ENCODE peak calls at places on chromosomes 13 and 19, in five cellular contexts. L is GM12878, F is HEK293T, N is K562, W is SK-N-SH. R is an unnamed sample.

GRCh38 chr19:15379996-15380647 is 535 bp upstream of the AKAP8 start:
- DNase-seq in F (peak), L (no peak), N (peak), W (no peak), R (peak)

GRCh38 chr13:47798906-47799305 is 202.2 kb downstream of the SUCLA2 start:
- DNase-seq in L (no peak), F (no peak), W (no peak), N (no peak), R (peak)

GRCh38 chr19:57537953-57538547 is 10.9 kb downstream of the ZNF549 start:
- DNase-seq in N (no peak), F (no peak), W (no peak), L (no peak), R (no peak)

GRCh38 chr13:33262069-33262487 is 23.5 kb downstream of the STARD13 start:
- DNase-seq in L (no peak), W (no peak), F (no peak), N (no peak), R (peak)

GRCh38 chr19:11335449-11336146 is 3.9 kb downstream of the RAB3D start:
- DNase-seq in W (peak), F (no peak), N (no peak), L (no peak), R (no peak)

GRCh38 chr19:57888107-57888493 is 737 bp downstream of the ZNF814 start:
- DNase-seq in L (no peak), N (no peak), F (no peak), W (no peak), R (no peak)

GRCh38 chr19:31109626-31110025 is 239.6 kb downstream of the TSHZ3 start:
- DNase-seq in L (no peak), N (no peak), F (no peak), W (peak), R (no peak)

GRCh38 chr13:100517135-100517534 is 71.5 kb downstream of the GGACT start:
- DNase-seq in N (no peak), W (no peak), F (no peak), L (no peak), R (peak)

GRCh38 chr19:50204811-50205675 is 1.6 kb downstream of the MYH14 start:
- DNase-seq in F (no peak), N (peak), L (no peak), W (peak), R (peak)

GRCh38 chr19:50555033-50555432 is 13.2 kb downstream of the LRRC4B start:
- DNase-seq in N (no peak), L (no peak), F (no peak), W (no peak), R (no peak)

GRCh38 chr19:58317481-58318072 is 9.2 kb upstream of the ZSCAN22 start:
- DNase-seq in F (no peak), N (peak), W (no peak), L (no peak), R (no peak)

GRCh38 chr13:91045351-91046034 is 302.0 kb upstream of the MIR17HG start:
- DNase-seq in N (no peak), F (peak), W (peak), L (no peak), R (no peak)

GRCh38 chr13:106555631-106556328 is 12.2 kb downstream of the ARGLU1 start:
- DNase-seq in N (no peak), L (no peak), W (no peak), F (no peak), R (no peak)

GRCh38 chr19:42089772-42090171 is 13.8 kb downstream of the ZNF574 start:
- DNase-seq in N (no peak), F (no peak), L (no peak), W (no peak), R (no peak)

GRCh38 chr13:24682353-24682752 is 2.1 kb downstream of the ATP12A start:
- DNase-seq in W (no peak), F (no peak), N (no peak), L (no peak), R (no peak)

GRCh38 chr19:35959040-35959967 is 23.1 kb downstream of the LRFN3 start:
- DNase-seq in F (peak), L (no peak), N (peak), W (peak), R (no peak)

GRCh38 chr19:38993271-38993670 is 17.7 kb upstream of the FBXO17 start:
- DNase-seq in N (no peak), W (no peak), L (no peak), F (no peak), R (no peak)

GRCh38 chr19:19758164-19758563 is 25.3 kb upstream of the ZNF14 start:
- DNase-seq in F (no peak), L (no peak), W (peak), N (peak), R (no peak)

GRCh38 chr19:1251503-1252220 is 3.3 kb downstream of the MIDN start:
- DNase-seq in N (no peak), W (peak), L (no peak), F (no peak), R (peak)

GRCh38 chr19:5053661-5054060 is 84.7 kb downstream of the KDM4B start:
- DNase-seq in F (no peak), W (no peak), L (no peak), N (no peak), R (no peak)

GRCh38 chr13:28488376-28489005 is 6.4 kb downstream of the FLT1 start:
- DNase-seq in N (no peak), L (no peak), F (no peak), W (no peak), R (no peak)

GRCh38 chr13:41700790-41701310 is 243.5 kb downstream of the RGCC start:
- DNase-seq in F (no peak), N (no peak), L (no peak), W (peak), R (no peak)

GRCh38 chr13:99911069-99911964 is 60.2 kb downstream of the ZIC5 start:
- DNase-seq in F (no peak), L (no peak), N (no peak), W (no peak), R (no peak)

GRCh38 chr19:11204076-11204602 is 6.8 kb upstream of the KANK2 start:
- DNase-seq in N (no peak), W (no peak), F (no peak), L (no peak), R (no peak)

GRCh38 chr19:49858591-49858985 is 7.6 kb downstream of the PTOV1 start:
- DNase-seq in N (no peak), W (no peak), L (no peak), F (no peak), R (no peak)

GRCh38 chr13:112905990-112906641 is 62.9 kb upstream of the MCF2L start:
- DNase-seq in L (no peak), W (no peak), N (no peak), F (no peak), R (peak)

GRCh38 chr13:43354147-43354945 is 331.0 kb downstream of the DNAJC15 start:
- DNase-seq in N (no peak), W (peak), F (no peak), L (no peak), R (no peak)

GRCh38 chr19:40423938-40424337 is 1.9 kb downstream of the SERTAD1 start:
- DNase-seq in F (no peak), N (no peak), W (no peak), L (no peak), R (no peak)

GRCh38 chr13:51943721-51944120 is 67.5 kb downstream of the ATP7B start:
- DNase-seq in F (no peak), W (no peak), N (no peak), L (no peak), R (no peak)

GRCh38 chr13:45615501-45616101 is at the start of gene ERICH6B:
- DNase-seq in F (no peak), W (no peak), L (no peak), N (no peak), R (no peak)

GRCh38 chr19:4916292-4917082 is 7.2 kb downstream of the UHRF1 start:
- DNase-seq in F (no peak), L (no peak), N (no peak), W (no peak), R (no peak)

GRCh38 chr13:111484959-111485358 is 164.5 kb downstream of the TEX29 start:
- DNase-seq in W (no peak), F (no peak), N (no peak), L (no peak), R (no peak)

GRCh38 chr19:38114651-38115050 is 109.4 kb downstream of the DPF1 start:
- DNase-seq in W (no peak), L (no peak), N (no peak), F (no peak), R (no peak)

GRCh38 chr13:82374719-82375118 is 1507.6 kb downstream of the SLITRK1 start:
- DNase-seq in F (no peak), L (no peak), N (no peak), W (no peak), R (no peak)

GRCh38 chr13:114109646-114110045 is 22.8 kb downstream of the RASA3 start:
- DNase-seq in L (no peak), N (no peak), W (peak), F (no peak), R (no peak)

GRCh38 chr13:29434217-29434940 is 161.1 kb downstream of the SLC7A1 start:
- DNase-seq in W (peak), N (no peak), F (no peak), L (peak), R (no peak)

GRCh38 chr13:107730835-107731234 is 484.5 kb downstream of the LIG4 start:
- DNase-seq in W (no peak), L (no peak), N (no peak), F (no peak), R (no peak)

GRCh38 chr19:10808937-10809655 is 26.9 kb downstream of the TMED1 start:
- DNase-seq in F (no peak), W (no peak), L (no peak), N (peak), R (no peak)

GRCh38 chr13:114078501-114079451 is 53.6 kb downstream of the RASA3 start:
- DNase-seq in L (no peak), F (no peak), N (no peak), W (no peak), R (no peak)

GRCh38 chr19:33446156-33446917 is 72.8 kb downstream of the CEBPG start:
- DNase-seq in N (no peak), W (no peak), L (no peak), F (no peak), R (no peak)

GRCh38 chr13:109836629-109837607 is 50.5 kb upstream of the IRS2 start:
- DNase-seq in N (no peak), L (peak), W (no peak), F (no peak), R (peak)

GRCh38 chr13:109842521-109842920 is 56.1 kb upstream of the IRS2 start:
- DNase-seq in L (no peak), W (no peak), N (no peak), F (no peak), R (no peak)

GRCh38 chr13:109840893-109841287 is 54.5 kb upstream of the IRS2 start:
- DNase-seq in W (no peak), F (no peak), L (no peak), N (no peak), R (no peak)

GRCh38 chr13:109843695-109844094 is 57.3 kb upstream of the IRS2 start:
- DNase-seq in W (no peak), N (no peak), L (no peak), F (no peak), R (no peak)

DNA sequence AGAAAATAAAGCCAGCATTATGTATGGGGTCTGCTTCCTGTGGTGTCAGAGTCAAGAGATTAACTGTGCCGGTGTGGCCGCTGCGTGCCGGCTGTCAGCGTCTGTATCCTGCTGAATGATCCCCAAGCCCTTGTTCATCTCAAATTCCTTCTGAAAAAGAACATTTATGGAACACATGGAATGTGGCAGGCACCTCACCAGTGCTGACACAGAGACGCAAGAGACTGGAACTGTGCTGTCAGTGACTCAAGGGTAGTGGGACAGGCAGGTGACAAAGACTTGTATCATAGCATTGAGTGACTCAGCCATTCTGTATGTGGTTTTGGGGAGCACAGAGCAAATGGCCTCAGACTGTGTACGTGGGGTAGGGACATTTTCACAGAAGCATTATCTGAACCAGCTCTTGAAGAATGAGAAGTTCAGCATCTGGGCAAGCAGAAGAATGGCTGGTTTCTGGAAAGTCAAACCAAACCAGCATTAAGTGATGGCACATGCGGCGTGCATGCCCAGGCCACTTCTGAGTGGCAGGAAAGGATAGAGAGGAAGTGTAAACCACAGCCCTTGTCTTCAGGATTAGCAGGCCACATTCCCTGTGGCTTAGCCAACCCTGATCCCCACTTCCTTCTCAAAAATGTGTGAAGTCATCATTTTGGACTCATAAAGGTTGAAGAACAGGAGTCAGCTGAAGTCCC is 54.0 kb upstream of the IRS2 start:
- DNase-seq in L (no peak), W (no peak), N (no peak), F (no peak), R (no peak)
- TF ChIP-seq FOXM1 in L (no peak), W (no peak), N (no peak), F (no peak), R (no peak)

DNA sequence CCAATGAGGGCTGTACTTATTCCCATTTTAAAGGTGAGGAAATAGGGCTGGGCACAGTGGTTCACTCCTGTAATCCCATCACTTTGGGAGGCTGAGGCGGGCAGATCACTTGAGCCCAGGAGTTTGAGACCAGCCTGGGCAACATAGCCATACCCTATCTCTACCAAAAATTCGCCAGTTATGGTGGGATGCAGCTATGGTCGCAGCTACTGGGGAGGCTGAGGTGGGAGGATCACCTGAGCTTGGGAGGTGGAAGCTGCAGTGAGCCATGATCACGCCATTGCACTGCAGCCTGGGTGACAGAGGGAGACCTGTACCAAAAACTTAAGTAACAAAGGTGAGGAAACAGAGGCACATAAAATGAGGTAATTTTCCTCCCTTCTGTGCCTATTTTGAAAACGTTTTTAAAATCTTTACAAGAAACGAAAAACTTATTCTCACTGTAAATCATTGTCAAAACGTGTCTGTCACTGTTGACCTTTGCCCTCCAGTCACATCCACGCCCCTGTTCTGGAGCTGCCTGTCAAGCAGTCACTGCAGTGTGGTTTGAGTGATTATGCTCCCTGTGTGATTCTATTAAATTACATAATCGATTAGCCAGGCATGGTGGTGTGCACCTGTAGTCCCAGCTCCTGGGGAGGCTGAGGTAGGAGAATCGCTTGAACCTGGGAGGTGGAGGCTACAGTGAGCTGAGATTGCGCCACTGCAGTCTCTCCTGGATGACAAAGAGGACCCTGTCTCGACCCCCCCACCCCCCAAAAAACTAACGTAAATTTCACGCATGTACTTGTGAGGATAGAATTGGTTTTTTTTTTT is 12.5 kb downstream of the NOP53 start:
- DNase-seq in F (no peak), N (peak), L (no peak), W (no peak), R (peak)
- TF ChIP-seq FOXM1 in F (no peak), N (no peak), L (no peak), W (no peak), R (no peak)

GRCh38 chr19:3176715-3177501 is 1.7 kb upstream of the S1PR4 start:
- DNase-seq in F (no peak), W (no peak), L (no peak), N (peak), R (no peak)
- TF ChIP-seq FOXM1 in F (no peak), W (no peak), L (no peak), N (no peak), R (no peak)

DNA sequence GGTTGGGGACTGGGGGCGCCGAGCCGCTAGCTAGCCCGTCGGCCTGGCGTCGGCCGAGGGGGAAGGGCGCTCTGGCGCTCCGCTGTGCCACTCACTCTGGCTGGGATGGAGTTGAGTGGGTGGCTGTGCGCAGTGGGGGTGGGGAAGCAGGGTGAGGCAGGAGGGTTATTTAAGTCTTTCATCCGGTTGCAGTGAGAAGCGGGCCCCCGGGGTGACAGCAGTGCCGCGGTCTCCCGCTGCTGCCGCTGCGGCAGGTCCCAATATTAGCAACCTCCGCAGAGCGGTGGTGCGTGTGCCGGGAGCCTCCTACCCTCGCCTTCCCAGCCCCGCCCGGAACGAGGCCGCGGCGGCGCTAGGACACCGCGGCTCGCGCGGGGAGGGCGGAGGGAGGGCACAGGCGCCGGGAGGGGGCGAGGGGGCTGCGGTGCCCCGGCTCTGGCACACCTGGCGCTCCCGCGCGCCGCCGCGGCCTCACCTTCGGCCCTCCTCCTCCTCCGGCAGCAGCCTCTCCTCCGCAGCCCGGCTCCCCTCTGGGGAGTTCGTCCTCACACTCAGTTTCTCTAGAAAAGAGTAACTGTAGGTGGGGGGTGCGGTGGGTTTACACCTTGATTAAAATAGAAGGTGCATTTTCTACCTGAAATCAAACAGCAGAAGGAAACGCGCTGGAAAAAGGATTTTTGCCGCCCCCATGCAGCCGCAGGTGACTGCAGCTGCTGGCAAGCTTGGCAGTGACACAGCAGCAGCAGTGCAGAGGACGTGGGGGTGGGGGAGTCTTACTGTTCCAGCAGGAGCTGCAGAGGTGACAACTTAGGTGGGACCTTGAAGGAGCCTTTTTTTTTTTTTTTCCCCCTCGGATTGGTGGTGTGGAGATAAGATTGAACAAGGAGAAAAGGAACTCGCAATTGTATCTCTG is 4.5 kb downstream of the FGF9 start:
- DNase-seq in W (peak), F (peak), N (no peak), L (no peak), R (no peak)
- TF ChIP-seq FOXM1 in W (no peak), F (no peak), N (no peak), L (no peak), R (no peak)

GRCh38 chr19:47435196-47435595 is 15.9 kb upstream of the MEIS3 start:
- DNase-seq in F (no peak), W (no peak), L (peak), N (no peak), R (no peak)
- TF ChIP-seq FOXM1 in F (no peak), W (no peak), L (no peak), N (no peak), R (no peak)

GRCh38 chr19:6103217-6103644 is 7.1 kb downstream of the RFX2 start:
- DNase-seq in L (no peak), F (no peak), W (no peak), N (no peak), R (no peak)
- TF ChIP-seq FOXM1 in L (no peak), F (no peak), W (peak), N (no peak), R (no peak)

GRCh38 chr19:7831452-7831851 is 1.4 kb downstream of the EVI5L start:
- DNase-seq in W (no peak), F (peak), L (no peak), N (peak), R (peak)

GRCh38 chr19:7829561-7830271 is at the start of gene EVI5L:
- DNase-seq in W (peak), N (peak), F (peak), L (peak), R (peak)

GRCh38 chr19:7829162-7829520 is 877 bp upstream of the EVI5L start:
- DNase-seq in N (no peak), F (no peak), L (no peak), W (no peak), R (no peak)

GRCh38 chr19:7830823-7831222 is 805 bp downstream of the EVI5L start:
- DNase-seq in W (no peak), F (no peak), N (no peak), L (no peak), R (no peak)

GRCh38 chr19:7830272-7830771 is 304 bp downstream of the EVI5L start:
- DNase-seq in W (no peak), L (no peak), N (no peak), F (no peak), R (no peak)
- TF ChIP-seq FOXM1 in W (no peak), L (no peak), N (no peak), F (no peak), R (no peak)

R was measured in HepG2.